ENCODE peak calls at places on chromosome 21, in eight cellular contexts. M is endothelial cell, E is AG04449, B is OCI-LY7, U is fibroblast of pulmonary artery, L is psoas muscle, T is heart right ventricle, F is fibroblast of lung. J is an unnamed sample.

GRCh38 chr21:34072145-34073031 is 990 bp upstream of the MRPS6 start:
- DNase-seq in M (no peak), E (no peak), B (no peak), U (no peak), L (peak), T (peak), F (no peak), J (no peak)

GRCh38 chr21:32141009-32141357 is 137.9 kb downstream of the MIS18A start:
- DNase-seq in M (no peak), E (no peak), B (no peak), U (no peak), L (no peak), T (no peak), F (no peak), J (no peak)

GRCh38 chr21:31873275-31873695 is 465 bp downstream of the HUNK start:
- DNase-seq in M (peak), E (no peak), B (no peak), U (no peak), L (peak), T (no peak), F (no peak), J (no peak)

GRCh38 chr21:19993186-19993711 is 1005.0 kb upstream of the NCAM2 start:
- DNase-seq in M (no peak), E (no peak), B (no peak), U (no peak), L (no peak), T (no peak), F (no peak), J (no peak)

GRCh38 chr21:17414766-17415165 is 98.1 kb upstream of the CXADR start:
- DNase-seq in M (no peak), E (no peak), B (no peak), U (peak), L (no peak), T (no peak), F (no peak), J (no peak)

GRCh38 chr21:45136927-45137611 is 62.7 kb downstream of the ADARB1 start:
- DNase-seq in M (peak), E (peak), B (peak), U (peak), L (peak), T (peak), F (peak), J (peak)

GRCh38 chr21:22231013-22231412 is 1232.8 kb downstream of the NCAM2 start:
- DNase-seq in M (no peak), E (no peak), B (no peak), U (no peak), L (no peak), T (no peak), F (no peak), J (no peak)

GRCh38 chr21:35400233-35400939 is 351.3 kb upstream of the RUNX1 start:
- DNase-seq in M (peak), E (no peak), B (peak), U (peak), L (no peak), T (peak), F (peak), J (peak)

GRCh38 chr21:28821276-28822063 is 171.2 kb downstream of the LTN1 start:
- DNase-seq in M (no peak), E (no peak), B (no peak), U (no peak), L (no peak), T (no peak), F (peak), J (no peak)

GRCh38 chr21:29416268-29416667 is 117.5 kb downstream of the BACH1 start:
- DNase-seq in M (no peak), E (no peak), B (no peak), U (no peak), L (no peak), T (no peak), F (no peak), J (no peak)

GRCh38 chr21:28396421-28396820 is 596.3 kb downstream of the LTN1 start:
- DNase-seq in M (no peak), E (no peak), B (peak), U (no peak), L (no peak), T (no peak), F (no peak), J (no peak)

GRCh38 chr21:16323586-16323985 is 593.8 kb downstream of the USP25 start:
- DNase-seq in M (no peak), E (peak), B (no peak), U (peak), L (no peak), T (no peak), F (peak), J (no peak)

GRCh38 chr21:44911384-44912157 is 9.1 kb downstream of the ITGB2 start:
- DNase-seq in M (no peak), E (no peak), B (peak), U (no peak), L (peak), T (peak), F (no peak), J (no peak)

GRCh38 chr21:32597205-32597604 is 11.9 kb upstream of the TCP10L start:
- DNase-seq in M (no peak), E (peak), B (no peak), U (peak), L (no peak), T (no peak), F (peak), J (peak)

GRCh38 chr21:45877821-45878469 is 103.6 kb upstream of the COL6A1 start:
- DNase-seq in M (no peak), E (no peak), B (no peak), U (no peak), L (no peak), T (no peak), F (no peak), J (no peak)

GRCh38 chr21:34933609-34934345 is 115.3 kb downstream of the RUNX1 start:
- DNase-seq in M (no peak), E (no peak), B (no peak), U (no peak), L (no peak), T (no peak), F (no peak), J (no peak)

GRCh38 chr21:35394634-35395369 is 345.7 kb upstream of the RUNX1 start:
- DNase-seq in M (no peak), E (no peak), B (no peak), U (no peak), L (no peak), T (no peak), F (no peak), J (no peak)

GRCh38 chr21:33197546-33197945 is 32.2 kb upstream of the IFNAR2 start:
- DNase-seq in M (no peak), E (no peak), B (no peak), U (no peak), L (no peak), T (peak), F (no peak), J (no peak)

GRCh38 chr21:45856940-45857339 is 124.6 kb upstream of the COL6A1 start:
- DNase-seq in M (no peak), E (no peak), B (no peak), U (no peak), L (no peak), T (no peak), F (no peak), J (no peak)

GRCh38 chr21:33229776-33230517 is at the start of gene IFNAR2:
- DNase-seq in M (peak), E (no peak), B (peak), U (peak), L (peak), T (peak), F (peak), J (peak)

GRCh38 chr21:21247441-21247840 is 249.2 kb downstream of the NCAM2 start:
- DNase-seq in M (no peak), E (no peak), B (no peak), U (no peak), L (no peak), T (no peak), F (peak), J (peak)

GRCh38 chr21:45950740-45951515 is 30.6 kb upstream of the COL6A1 start:
- DNase-seq in M (no peak), E (no peak), B (no peak), U (peak), L (peak), T (peak), F (peak), J (peak)

GRCh38 chr21:33496345-33496744 is 4.8 kb upstream of the DNAJC28 start:
- DNase-seq in M (no peak), E (no peak), B (no peak), U (no peak), L (no peak), T (no peak), F (no peak), J (no peak)

GRCh38 chr21:46083271-46084040 is 14.5 kb upstream of the COL6A2 start:
- DNase-seq in M (no peak), E (no peak), B (no peak), U (no peak), L (peak), T (no peak), F (peak), J (no peak)

GRCh38 chr21:41956926-41957729 is 3.3 kb upstream of the C2CD2 start:
- DNase-seq in M (no peak), E (peak), B (no peak), U (peak), L (no peak), T (no peak), F (peak), J (peak)
- TF ChIP-seq CTCF in M (no peak), E (no peak), B (no peak), U (no peak), L (no peak), T (no peak), F (no peak), J (no peak)

DNA sequence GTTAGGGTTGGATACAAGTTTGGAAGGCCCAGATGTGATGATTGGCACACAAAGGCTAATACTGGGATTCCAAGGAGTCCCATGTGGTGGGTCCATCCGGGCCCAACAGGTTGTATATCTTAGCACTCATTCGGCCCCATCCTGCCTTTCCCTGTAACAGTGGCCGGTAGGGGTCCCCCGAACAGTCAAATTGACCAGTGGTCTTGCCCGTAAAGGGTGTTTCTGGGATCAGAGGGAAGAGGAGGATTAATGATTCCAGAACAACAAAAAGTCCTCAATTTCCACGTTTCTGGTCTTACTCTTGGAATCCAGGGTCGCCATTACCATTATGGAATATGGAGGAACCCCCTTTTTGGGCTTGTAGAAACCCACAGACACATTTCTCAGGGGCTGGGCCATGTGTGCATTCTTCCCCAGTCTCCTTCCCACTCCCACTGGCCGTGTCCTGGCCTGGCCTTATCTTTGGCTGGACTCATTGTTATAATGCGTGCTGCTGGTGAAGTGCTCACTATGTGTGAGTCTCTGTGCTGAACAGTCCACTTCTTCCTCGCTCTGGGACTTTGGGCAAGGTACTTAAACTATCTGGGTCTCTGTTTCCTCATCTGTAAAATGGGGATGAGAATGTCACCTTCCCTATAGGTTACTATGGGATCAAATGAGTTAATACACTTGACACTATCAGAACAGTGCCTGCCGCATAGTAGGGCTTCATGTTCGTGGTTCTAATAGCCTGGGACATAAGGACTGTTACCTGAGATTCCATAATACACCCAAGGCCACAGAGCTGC is 161.8 kb downstream of the DYRK1A start:
- DNase-seq in M (no peak), E (no peak), B (no peak), U (no peak), L (no peak), T (no peak), F (no peak), J (no peak)
- TF ChIP-seq CTCF in M (no peak), E (no peak), B (no peak), U (no peak), L (no peak), T (no peak), F (no peak), J (no peak)

DNA sequence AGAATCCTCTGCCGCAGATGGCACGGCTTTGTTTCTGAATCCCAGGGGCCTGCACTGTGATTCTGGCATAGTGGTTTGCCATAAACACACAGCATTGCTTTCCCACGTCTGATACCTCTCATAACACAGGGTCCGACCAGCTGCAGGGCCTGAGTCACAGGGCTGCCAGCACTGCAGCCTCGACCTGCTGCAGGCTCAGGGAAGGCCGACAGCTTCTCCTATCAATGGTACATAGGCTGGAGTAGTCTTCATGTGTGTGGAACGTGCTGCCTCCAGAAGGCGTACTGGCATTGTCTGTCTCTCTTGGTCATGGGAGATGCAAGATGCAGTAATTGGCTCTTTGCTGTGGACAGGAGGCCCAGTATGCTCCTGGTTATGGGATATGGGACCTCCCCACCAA is 53.5 kb upstream of the PDE9A start:
- DNase-seq in M (no peak), E (no peak), B (no peak), U (no peak), L (no peak), T (no peak), F (no peak), J (no peak)
- TF ChIP-seq CTCF in M (no peak), E (no peak), B (no peak), U (no peak), L (no peak), T (no peak), F (no peak), J (no peak)

GRCh38 chr21:14862794-14863720 is 201.7 kb downstream of the NRIP1 start:
- DNase-seq in M (peak), E (no peak), B (peak), U (peak), L (no peak), T (no peak), F (peak), J (no peak)
- TF ChIP-seq CTCF in M (peak), E (peak), B (peak), U (peak), L (peak), T (peak), F (peak), J (peak)

DNA sequence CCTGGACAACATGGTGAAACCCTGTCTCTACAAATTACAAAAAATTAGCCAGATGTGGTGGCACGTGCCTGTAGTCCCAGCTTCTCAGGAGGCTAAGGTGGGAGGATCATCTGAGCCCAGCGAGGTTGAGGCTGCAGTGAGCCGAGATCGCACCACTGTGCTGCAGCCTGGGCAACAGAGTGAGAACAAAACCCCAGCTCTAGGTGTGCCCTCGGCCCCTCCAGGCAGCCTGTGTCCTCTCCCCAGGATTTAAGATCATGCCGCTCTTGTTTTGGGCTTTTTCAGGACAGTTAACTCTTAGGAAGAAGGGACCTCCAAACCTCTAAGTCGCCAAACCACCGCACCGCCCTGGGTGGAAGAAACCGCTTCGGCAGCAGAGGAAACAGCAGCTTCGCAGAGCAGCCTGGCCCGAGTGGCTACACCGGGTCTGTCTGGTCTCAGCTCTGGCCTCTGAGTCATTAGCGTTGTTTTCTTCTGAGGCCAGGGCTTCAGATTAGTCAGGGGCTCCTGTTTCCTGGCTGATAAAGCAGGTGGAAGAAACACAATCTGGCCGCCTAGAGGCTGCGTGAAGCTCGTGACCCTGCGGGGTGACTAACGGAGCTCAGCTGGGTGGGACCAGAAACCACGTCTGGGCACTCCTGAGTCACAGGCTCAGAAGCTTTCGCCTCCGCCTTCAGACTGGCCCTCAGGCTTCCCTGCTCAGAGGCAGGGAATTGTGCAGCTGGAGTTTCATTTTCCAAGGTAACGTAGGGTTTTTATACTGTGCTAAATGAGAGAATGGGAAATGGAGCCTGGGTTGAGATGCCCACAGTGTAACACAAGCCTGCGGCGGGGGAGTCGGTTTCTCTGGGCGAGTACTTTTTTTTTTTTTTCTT is 44.7 kb downstream of the CHAF1B start:
- DNase-seq in M (peak), E (peak), B (no peak), U (peak), L (peak), T (peak), F (peak), J (peak)
- TF ChIP-seq CTCF in M (peak), E (peak), B (no peak), U (peak), L (peak), T (no peak), F (no peak), J (no peak)

DNA sequence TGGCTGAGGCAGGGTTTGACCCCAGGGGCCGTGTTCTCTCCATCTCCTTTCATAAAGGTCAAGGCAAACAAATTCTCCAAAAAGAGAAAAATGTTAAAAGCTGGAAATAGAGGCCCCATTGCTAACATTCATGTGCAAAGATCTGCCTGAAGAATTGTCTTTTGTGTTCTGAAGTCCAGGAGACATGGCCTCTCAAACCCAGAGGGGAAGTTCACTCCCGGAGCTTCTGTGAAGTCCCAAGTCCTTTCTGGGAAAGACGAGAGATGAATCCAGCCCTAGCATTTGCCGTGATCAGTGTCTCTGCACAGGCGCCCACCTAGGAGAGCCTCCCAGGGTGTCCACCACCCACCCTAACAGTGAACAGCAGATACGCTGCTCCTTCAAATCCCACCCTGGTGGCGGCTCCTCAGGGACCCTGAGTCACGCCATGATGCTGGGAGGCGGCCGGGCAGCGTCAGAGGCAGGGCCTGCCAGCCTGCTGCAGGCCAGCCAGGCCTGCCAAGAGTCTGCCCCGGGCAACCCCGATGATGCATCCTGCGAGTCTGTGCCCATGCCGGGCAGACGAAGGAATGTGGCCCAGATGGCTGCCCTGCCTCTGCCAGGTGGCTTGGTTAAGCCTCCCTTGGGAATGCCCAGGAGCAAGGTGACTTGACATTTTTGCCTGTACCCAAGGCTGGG is 5.2 kb upstream of the C2CD2 start:
- DNase-seq in M (no peak), E (no peak), B (no peak), U (no peak), L (peak), T (no peak), F (no peak), J (peak)
- TF ChIP-seq CTCF in M (no peak), E (no peak), B (no peak), U (no peak), L (no peak), T (no peak), F (no peak), J (no peak)

J was measured in RWPE1.